ENCODE peak calls at places on chromosomes 3 and 15, in seven cellular contexts. One of them, this sample, is unnamed.

GRCh38 chr3:78736863-78737262 is 1030.9 kb downstream of the ROBO1 start:
- DNase-seq in CD4-positive, alpha-beta T cell: no peak
- DNase-seq in CD8-positive, alpha-beta T cell: no peak
- DNase-seq in H9: no peak
- DNase-seq in Peyer's patch: no peak
- DNase-seq in progenitor cell of endocrine pancreas: no peak
- DNase-seq in uterus: no peak
- DNase-seq in this sample: no peak

GRCh38 chr15:50148362-50148963 is 29.4 kb upstream of the ATP8B4 start:
- DNase-seq in H9: peak; percentile 76
- DNase-seq in progenitor cell of endocrine pancreas: no peak
- DNase-seq in CD8-positive, alpha-beta T cell: no peak
- DNase-seq in CD4-positive, alpha-beta T cell: no peak
- DNase-seq in uterus: no peak
- DNase-seq in Peyer's patch: no peak
- DNase-seq in this sample: no peak

GRCh38 chr15:33994005-33994615 is 25.8 kb downstream of the CHRM5 start:
- DNase-seq in CD8-positive, alpha-beta T cell: no peak
- DNase-seq in Peyer's patch: no peak
- DNase-seq in H9: peak; percentile 60
- DNase-seq in uterus: no peak
- DNase-seq in progenitor cell of endocrine pancreas: no peak
- DNase-seq in CD4-positive, alpha-beta T cell: no peak
- DNase-seq in this sample: peak; percentile 4

GRCh38 chr3:150439657-150440056 is 31.6 kb downstream of the TSC22D2 start:
- DNase-seq in CD8-positive, alpha-beta T cell: no peak
- DNase-seq in Peyer's patch: no peak
- DNase-seq in CD4-positive, alpha-beta T cell: no peak
- DNase-seq in uterus: no peak
- DNase-seq in progenitor cell of endocrine pancreas: no peak
- DNase-seq in H9: no peak
- DNase-seq in this sample: no peak

GRCh38 chr3:5078151-5078550 is 43.9 kb upstream of the ARL8B start:
- DNase-seq in CD4-positive, alpha-beta T cell: no peak
- DNase-seq in CD8-positive, alpha-beta T cell: no peak
- DNase-seq in progenitor cell of endocrine pancreas: no peak
- DNase-seq in uterus: no peak
- DNase-seq in H9: no peak
- DNase-seq in Peyer's patch: no peak
- DNase-seq in this sample: no peak

GRCh38 chr3:108406661-108407206 is 103.7 kb downstream of the MYH15 start:
- DNase-seq in Peyer's patch: peak; percentile 18
- DNase-seq in progenitor cell of endocrine pancreas: no peak
- DNase-seq in uterus: no peak
- DNase-seq in H9: no peak
- DNase-seq in CD8-positive, alpha-beta T cell: no peak
- DNase-seq in CD4-positive, alpha-beta T cell: no peak
- DNase-seq in this sample: peak; percentile 63

GRCh38 chr3:23221136-23221535 is 18.0 kb downstream of the UBE2E2 start:
- DNase-seq in H9: no peak
- DNase-seq in uterus: no peak
- DNase-seq in CD4-positive, alpha-beta T cell: no peak
- DNase-seq in progenitor cell of endocrine pancreas: no peak
- DNase-seq in Peyer's patch: no peak
- DNase-seq in CD8-positive, alpha-beta T cell: no peak
- DNase-seq in this sample: no peak

GRCh38 chr3:15313461-15313860 is 18.9 kb downstream of the SH3BP5 start:
- DNase-seq in uterus: no peak
- DNase-seq in CD8-positive, alpha-beta T cell: peak; percentile 16
- DNase-seq in CD4-positive, alpha-beta T cell: no peak
- DNase-seq in progenitor cell of endocrine pancreas: no peak
- DNase-seq in H9: no peak
- DNase-seq in Peyer's patch: no peak
- DNase-seq in this sample: no peak

GRCh38 chr15:98854496-98854895 is 153.1 kb downstream of the PGPEP1L start:
- DNase-seq in CD4-positive, alpha-beta T cell: no peak
- DNase-seq in CD8-positive, alpha-beta T cell: no peak
- DNase-seq in uterus: no peak
- DNase-seq in progenitor cell of endocrine pancreas: no peak
- DNase-seq in H9: no peak
- DNase-seq in Peyer's patch: no peak
- DNase-seq in this sample: no peak

GRCh38 chr15:85879334-85880163 is 84.8 kb upstream of the KLHL25 start:
- DNase-seq in Peyer's patch: no peak
- DNase-seq in progenitor cell of endocrine pancreas: no peak
- DNase-seq in CD4-positive, alpha-beta T cell: no peak
- DNase-seq in H9: peak; percentile 37
- DNase-seq in uterus: no peak
- DNase-seq in CD8-positive, alpha-beta T cell: no peak
- DNase-seq in this sample: no peak

GRCh38 chr3:61875073-61875472 is 313.7 kb downstream of the PTPRG start:
- DNase-seq in CD4-positive, alpha-beta T cell: no peak
- DNase-seq in Peyer's patch: no peak
- DNase-seq in uterus: no peak
- DNase-seq in CD8-positive, alpha-beta T cell: no peak
- DNase-seq in H9: no peak
- DNase-seq in progenitor cell of endocrine pancreas: no peak
- DNase-seq in this sample: no peak

DNA sequence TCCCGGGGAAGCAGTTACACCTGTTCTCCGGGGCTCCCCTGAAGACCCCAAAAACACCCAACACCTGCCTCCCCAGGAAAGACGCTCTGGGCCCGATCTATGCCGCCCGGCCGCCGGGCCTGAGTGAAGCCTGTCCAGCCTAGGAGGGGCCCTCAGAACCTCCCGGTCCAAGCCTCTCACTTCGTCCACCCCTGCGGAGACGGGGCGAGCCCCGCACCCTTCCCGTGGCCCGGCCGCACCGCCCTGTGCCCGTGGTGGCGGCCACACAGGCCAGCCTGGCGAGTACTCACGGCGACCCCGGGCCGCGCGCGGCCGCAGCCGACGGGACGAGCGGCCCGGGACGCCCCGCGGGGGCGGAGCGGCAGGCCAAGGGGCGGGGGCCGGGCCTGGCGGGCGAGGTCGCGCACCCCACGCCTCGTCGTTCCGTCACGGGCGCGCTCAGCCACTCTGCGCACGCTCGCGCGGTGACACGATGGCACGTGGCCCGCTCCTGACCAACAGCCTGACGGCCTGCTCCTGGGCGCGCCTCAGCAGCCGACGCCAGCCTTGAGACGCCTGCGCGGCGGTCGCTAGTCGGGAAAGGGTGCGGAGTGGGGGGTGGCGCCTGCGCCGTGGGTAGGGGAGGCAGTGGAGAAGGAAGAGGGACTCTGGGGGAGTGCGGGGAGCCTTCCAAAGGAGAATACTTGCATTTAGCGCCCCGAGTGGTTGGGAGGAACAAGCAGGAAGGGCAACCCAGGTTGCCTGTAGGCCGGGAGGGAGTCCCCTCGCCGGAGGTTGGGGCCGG is at the start of gene PARP6:
- DNase-seq in progenitor cell of endocrine pancreas: peak; percentile 93
- DNase-seq in H9: peak; percentile 98
- DNase-seq in uterus: peak; percentile 99
- DNase-seq in CD4-positive, alpha-beta T cell: peak; percentile 99
- DNase-seq in Peyer's patch: peak; percentile 95
- DNase-seq in CD8-positive, alpha-beta T cell: peak; percentile 98
- DNase-seq in this sample: peak; percentile 95
- TF ChIP-seq CTCF in progenitor cell of endocrine pancreas: peak; percentile 70
- TF ChIP-seq CTCF in H9: peak; percentile 84
- TF ChIP-seq CTCF in uterus: peak; percentile 84
- TF ChIP-seq CTCF in CD4-positive, alpha-beta T cell: peak; percentile 80
- TF ChIP-seq CTCF in Peyer's patch: peak; percentile 74
- TF ChIP-seq CTCF in CD8-positive, alpha-beta T cell: peak; percentile 61
- TF ChIP-seq CTCF in this sample: peak; percentile 64

DNA sequence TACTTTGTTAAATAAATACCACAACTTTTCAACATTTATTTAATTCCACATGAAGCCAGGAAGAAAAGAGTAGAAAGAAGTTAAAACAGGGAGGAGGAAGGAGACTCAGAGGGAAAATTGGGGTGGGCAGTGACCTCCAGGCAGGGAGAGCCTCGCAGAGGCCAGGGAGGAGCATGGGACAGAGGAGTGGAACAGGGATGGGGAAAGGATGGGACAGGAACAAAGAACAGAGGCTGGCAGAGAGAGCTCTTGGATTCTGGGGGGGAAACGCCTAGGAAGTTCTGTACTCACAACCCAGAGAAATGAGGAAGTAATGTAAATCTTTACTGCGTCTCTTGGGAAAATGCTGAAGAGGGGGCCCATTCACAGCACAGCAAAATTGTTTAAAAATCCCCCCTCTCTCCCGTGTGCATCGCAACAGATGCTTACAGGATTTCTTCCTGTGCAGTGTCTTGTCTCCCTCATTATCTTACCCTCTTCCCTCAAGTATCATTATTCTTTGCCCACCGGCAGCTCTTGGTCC is 65.4 kb downstream of the ARHGAP31 start:
- DNase-seq in progenitor cell of endocrine pancreas: no peak
- DNase-seq in CD8-positive, alpha-beta T cell: no peak
- DNase-seq in CD4-positive, alpha-beta T cell: no peak
- DNase-seq in uterus: no peak
- DNase-seq in H9: no peak
- DNase-seq in Peyer's patch: no peak
- DNase-seq in this sample: no peak
- TF ChIP-seq CTCF in progenitor cell of endocrine pancreas: no peak
- TF ChIP-seq CTCF in CD8-positive, alpha-beta T cell: no peak
- TF ChIP-seq CTCF in CD4-positive, alpha-beta T cell: no peak
- TF ChIP-seq CTCF in uterus: no peak
- TF ChIP-seq CTCF in H9: no peak
- TF ChIP-seq CTCF in Peyer's patch: no peak
- TF ChIP-seq CTCF in this sample: no peak

GRCh38 chr3:155688481-155688880 is 56.4 kb downstream of the PLCH1 start:
- DNase-seq in uterus: no peak
- DNase-seq in progenitor cell of endocrine pancreas: no peak
- DNase-seq in Peyer's patch: no peak
- DNase-seq in CD8-positive, alpha-beta T cell: no peak
- DNase-seq in H9: no peak
- DNase-seq in CD4-positive, alpha-beta T cell: no peak
- DNase-seq in this sample: no peak
- TF ChIP-seq CTCF in uterus: no peak
- TF ChIP-seq CTCF in progenitor cell of endocrine pancreas: no peak
- TF ChIP-seq CTCF in Peyer's patch: no peak
- TF ChIP-seq CTCF in CD8-positive, alpha-beta T cell: no peak
- TF ChIP-seq CTCF in H9: no peak
- TF ChIP-seq CTCF in CD4-positive, alpha-beta T cell: no peak
- TF ChIP-seq CTCF in this sample: no peak

DNA sequence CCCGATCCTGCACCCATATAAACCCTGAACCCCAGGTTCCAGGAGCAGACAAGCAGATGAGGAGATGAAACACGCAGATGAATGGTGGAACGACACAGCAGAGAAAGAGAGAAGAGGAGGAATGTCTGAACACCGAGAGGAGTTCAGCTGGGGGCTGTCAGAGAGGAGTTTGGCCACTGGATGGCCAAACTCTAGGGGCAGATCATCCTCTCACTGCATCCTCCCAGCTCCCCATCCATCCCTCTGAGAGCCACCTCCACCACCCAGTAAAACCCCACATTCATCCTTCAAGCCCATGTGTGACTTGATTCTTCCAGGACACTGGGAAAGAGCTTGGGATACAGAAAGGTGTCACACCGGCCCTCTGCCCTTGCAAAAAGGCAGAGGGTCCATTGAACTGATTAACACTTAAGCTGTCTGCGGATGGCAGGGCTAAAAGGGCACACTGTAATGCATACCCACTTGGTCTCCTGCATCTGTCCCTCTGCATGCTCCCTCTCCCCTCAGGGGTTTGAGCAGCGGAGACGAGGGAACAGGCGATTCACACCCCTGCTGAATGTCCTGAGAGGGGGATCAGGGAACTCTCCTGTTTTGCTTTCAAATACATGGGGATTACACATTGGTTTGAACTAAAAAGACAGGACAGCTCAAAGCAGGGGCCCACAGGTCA is 53.8 kb downstream of the TMED3 start:
- DNase-seq in uterus: no peak
- DNase-seq in Peyer's patch: no peak
- DNase-seq in progenitor cell of endocrine pancreas: no peak
- DNase-seq in CD8-positive, alpha-beta T cell: no peak
- DNase-seq in CD4-positive, alpha-beta T cell: no peak
- DNase-seq in H9: no peak
- DNase-seq in this sample: no peak
- TF ChIP-seq CTCF in uterus: no peak
- TF ChIP-seq CTCF in Peyer's patch: no peak
- TF ChIP-seq CTCF in progenitor cell of endocrine pancreas: no peak
- TF ChIP-seq CTCF in CD8-positive, alpha-beta T cell: no peak
- TF ChIP-seq CTCF in CD4-positive, alpha-beta T cell: no peak
- TF ChIP-seq CTCF in H9: no peak
- TF ChIP-seq CTCF in this sample: peak; percentile 61

DNA sequence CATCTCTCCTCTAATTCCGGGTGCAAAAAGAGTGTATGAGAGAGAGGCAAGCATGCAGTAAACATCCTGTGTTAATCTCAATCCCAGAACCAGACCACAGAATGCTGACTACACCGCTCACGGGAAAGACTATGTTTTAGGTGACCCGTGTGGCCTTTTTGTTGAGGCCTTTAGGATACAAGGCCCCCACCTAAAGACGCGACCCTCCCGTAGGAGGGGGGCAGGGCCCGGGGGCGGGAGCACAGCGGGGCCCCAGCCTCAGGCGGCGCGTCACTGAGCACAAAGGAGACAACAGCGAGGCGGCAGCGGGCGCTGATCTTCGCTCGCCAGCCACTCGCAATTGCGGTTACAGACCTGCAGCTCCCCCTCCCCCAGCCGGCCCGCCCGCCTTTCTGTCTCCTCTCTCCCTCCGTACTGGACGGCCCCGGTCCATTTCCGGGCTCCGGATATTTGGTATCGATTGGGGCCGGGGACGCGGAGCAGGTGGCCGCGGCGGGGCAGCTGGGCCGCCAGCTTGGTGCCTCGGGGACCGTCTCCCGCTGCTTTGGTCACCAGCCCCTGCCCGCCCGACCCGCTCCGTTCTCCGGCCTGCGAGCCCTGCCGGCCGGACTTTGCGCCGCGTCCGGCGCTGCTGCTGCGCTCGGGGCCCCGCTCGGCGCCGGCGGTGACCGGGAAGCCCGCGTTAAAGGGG is at the start of gene CCDC50:
- DNase-seq in CD8-positive, alpha-beta T cell: peak; percentile 9
- DNase-seq in CD4-positive, alpha-beta T cell: peak; percentile 25
- DNase-seq in Peyer's patch: peak; percentile 85
- DNase-seq in H9: peak; percentile 82
- DNase-seq in progenitor cell of endocrine pancreas: peak; percentile 77
- DNase-seq in uterus: peak; percentile 80
- DNase-seq in this sample: peak; percentile 42
- TF ChIP-seq CTCF in CD8-positive, alpha-beta T cell: no peak
- TF ChIP-seq CTCF in CD4-positive, alpha-beta T cell: no peak
- TF ChIP-seq CTCF in Peyer's patch: no peak
- TF ChIP-seq CTCF in H9: peak; percentile 15
- TF ChIP-seq CTCF in progenitor cell of endocrine pancreas: no peak
- TF ChIP-seq CTCF in uterus: no peak
- TF ChIP-seq CTCF in this sample: no peak

This sample was measured in GM12864.